ENCODE peak calls at places on chromosomes 4 and X, in five cellular contexts. W is SK-N-SH, Z is K562, X is HepG2, S is HCT116. G is an unnamed sample.

GRCh38 chr4:133157460-133158160 is 8.5 kb downstream of the PCDH10 start:
- DNase-seq in W (no peak), Z (no peak), X (no peak), S (no peak), G (no peak)

GRCh38 chr4:80419946-80420345 is 84.4 kb downstream of the CFAP299 start:
- DNase-seq in W (no peak), Z (no peak), X (no peak), S (no peak), G (no peak)

GRCh38 chr4:158410272-158410671 is 111.4 kb upstream of the RXFP1 start:
- DNase-seq in W (no peak), Z (no peak), X (no peak), S (peak; percentile 3), G (no peak)

GRCh38 chr4:7383251-7383650 is 51.5 kb downstream of the PSAPL1 start:
- DNase-seq in W (peak; percentile 20), Z (no peak), X (no peak), S (no peak), G (no peak)

GRCh38 chrX:66625525-66625924 is 13.4 kb downstream of the EDA2R start:
- DNase-seq in W (no peak), Z (no peak), X (no peak), S (no peak), G (peak; percentile 30)

GRCh38 chrX:153500676-153501280 is 6.0 kb downstream of the BGN start:
- DNase-seq in W (no peak), Z (no peak), X (no peak), S (no peak), G (no peak)

GRCh38 chrX:56800801-56801200 is 71.8 kb downstream of the NBDY start:
- DNase-seq in W (peak; percentile 5), Z (no peak), X (no peak), S (no peak), G (no peak)

GRCh38 chr4:156672924-156673323 is 298.7 kb downstream of the PDGFC start:
- DNase-seq in W (no peak), Z (no peak), X (no peak), S (peak; percentile 26), G (no peak)

GRCh38 chr4:10403633-10404445 is 53.4 kb downstream of the ZNF518B start:
- DNase-seq in W (peak; percentile 16), Z (peak; percentile 33), X (peak; percentile 29), S (peak; percentile 31), G (no peak)

GRCh38 chr4:182246401-182247205 is 3.4 kb downstream of the TENM3 start:
- DNase-seq in W (no peak), Z (no peak), X (no peak), S (no peak), G (no peak)

GRCh38 chr4:76307670-76308014 is 1.1 kb downstream of the STBD1 start:
- DNase-seq in W (peak; percentile 68), Z (no peak), X (no peak), S (no peak), G (no peak)

GRCh38 chrX:77223046-77223445 is 224.1 kb upstream of the FGF16 start:
- DNase-seq in W (no peak), Z (no peak), X (no peak), S (no peak), G (no peak)

GRCh38 chrX:49303346-49303745 is at the start of gene GAGE10:
- DNase-seq in W (no peak), Z (no peak), X (no peak), S (no peak), G (no peak)

GRCh38 chr4:8118035-8118434 is 40.6 kb downstream of the ABLIM2 start:
- DNase-seq in W (no peak), Z (no peak), X (no peak), S (no peak), G (no peak)

GRCh38 chrX:108396188-108396885 is 41.9 kb downstream of the COL4A6 start:
- DNase-seq in W (no peak), Z (no peak), X (peak; percentile 17), S (peak; percentile 47), G (no peak)

GRCh38 chr4:77653162-77653758 is 47.6 kb downstream of the CXCL13 start:
- DNase-seq in W (no peak), Z (no peak), X (no peak), S (no peak), G (no peak)

GRCh38 chrX:23900220-23900797 is 7.4 kb downstream of the APOO start:
- DNase-seq in W (no peak), Z (no peak), X (no peak), S (no peak), G (no peak)

GRCh38 chrX:48972214-48973164 is 845 bp upstream of the KCND1 start:
- DNase-seq in W (peak; percentile 70), Z (peak; percentile 72), X (peak; percentile 16), S (peak; percentile 10), G (no peak)

GRCh38 chr4:165210566-165210965 is 3.2 kb downstream of the KLHL2 start:
- DNase-seq in W (no peak), Z (no peak), X (no peak), S (no peak), G (no peak)

DNA sequence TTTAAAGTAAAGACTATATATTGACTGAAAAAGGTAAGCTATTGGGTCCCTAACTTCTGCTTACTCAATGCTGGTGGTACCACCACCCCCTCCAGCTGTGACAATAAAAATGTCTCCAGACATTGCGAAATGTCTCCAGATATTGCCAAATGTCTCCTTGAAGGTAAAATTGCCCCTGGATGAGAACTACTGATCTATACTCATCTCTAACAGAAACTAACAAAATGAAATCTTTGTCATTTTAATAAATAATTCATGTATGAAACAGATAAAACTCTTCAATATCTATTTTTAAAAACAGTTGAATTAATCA is 20.1 kb downstream of the CLTRN start:
- DNase-seq in W (no peak), Z (no peak), X (no peak), S (no peak), G (no peak)
- TF ChIP-seq ZBTB33 in W (no peak), Z (no peak), X (no peak), S (no peak), G (no peak)

GRCh38 chr4:159946983-159947645 is 844.2 kb downstream of the RAPGEF2 start:
- DNase-seq in W (peak; percentile 40), Z (peak; percentile 2), X (peak; percentile 52), S (peak; percentile 70), G (peak; percentile 2)
- TF ChIP-seq ZBTB33 in W (no peak), Z (no peak), X (no peak), S (no peak), G (no peak)

GRCh38 chr4:34158883-34159282 is 2085.4 kb downstream of the ARAP2 start:
- DNase-seq in W (no peak), Z (no peak), X (no peak), S (no peak), G (no peak)

DNA sequence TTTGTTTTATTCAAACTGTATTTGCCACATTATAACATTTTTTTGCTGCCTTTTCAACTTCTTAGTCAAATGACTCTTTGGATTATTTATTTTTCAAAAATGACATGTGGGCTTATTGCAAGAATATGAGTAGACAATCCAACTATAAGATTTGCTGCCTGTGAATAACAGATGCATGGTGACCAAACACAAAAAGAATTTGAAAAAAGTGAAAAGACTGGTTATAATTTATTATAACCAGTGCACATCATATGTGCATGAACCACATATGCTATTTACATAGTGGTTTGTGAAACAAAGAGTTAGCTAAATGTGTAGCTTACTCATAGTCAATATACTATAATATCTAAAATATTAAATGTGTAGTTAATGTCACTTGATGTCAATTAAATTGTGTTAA is 2086.8 kb downstream of the ARAP2 start:
- DNase-seq in W (no peak), Z (no peak), X (no peak), S (no peak), G (no peak)
- TF ChIP-seq ZBTB33 in W (no peak), Z (no peak), X (no peak), S (no peak), G (no peak)

DNA sequence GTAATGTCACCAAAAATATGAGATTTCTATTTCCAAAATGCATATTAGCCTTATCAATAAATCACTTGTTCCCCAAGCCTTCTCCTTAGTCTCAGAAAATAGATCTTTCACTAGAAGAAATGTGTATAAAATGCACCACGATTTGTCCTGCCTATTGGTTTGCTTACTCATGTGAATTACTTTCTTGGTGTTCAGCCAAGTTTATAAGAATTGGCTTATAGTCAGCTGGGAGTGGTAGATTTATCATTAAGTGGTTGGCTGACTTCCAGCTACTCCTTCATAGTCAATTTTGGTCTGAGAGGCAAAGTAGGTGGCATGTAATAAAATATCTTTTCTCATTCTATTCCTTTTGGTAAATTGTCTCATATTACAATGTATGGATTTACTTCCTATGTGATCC is 1.3 kb downstream of the SULT1E1 start:
- DNase-seq in W (no peak), Z (no peak), X (no peak), S (no peak), G (no peak)
- TF ChIP-seq ZBTB33 in W (no peak), Z (no peak), X (no peak), S (no peak), G (no peak)

G was measured in GM12878.